ENCODE peak calls at places on chromosomes 13 and 19, in five cellular contexts. One of them, this sample, is unnamed.

GRCh38 chr19:49421039-49421877 is 2.0 kb downstream of the PTH2 start:
- DNase-seq in GM23248: peak; percentile 80
- DNase-seq in GM23338: peak; percentile 99
- DNase-seq in HCT116: no peak
- DNase-seq in hepatocyte: peak; percentile 49
- DNase-seq in this sample: peak; percentile 98

GRCh38 chr13:23357349-23357748 is 76.2 kb downstream of the SACS start:
- DNase-seq in HCT116: no peak
- DNase-seq in hepatocyte: no peak
- DNase-seq in GM23338: no peak
- DNase-seq in GM23248: peak; percentile 71
- DNase-seq in this sample: no peak

GRCh38 chr19:38538793-38539528 is 78.8 kb downstream of the MAP4K1 start:
- DNase-seq in GM23338: no peak
- DNase-seq in HCT116: no peak
- DNase-seq in hepatocyte: no peak
- DNase-seq in GM23248: no peak
- DNase-seq in this sample: no peak

GRCh38 chr19:38073806-38074685 is 150.0 kb downstream of the DPF1 start:
- DNase-seq in GM23248: no peak
- DNase-seq in GM23338: peak; percentile 81
- DNase-seq in HCT116: no peak
- DNase-seq in hepatocyte: peak; percentile 34
- DNase-seq in this sample: peak; percentile 90

GRCh38 chr19:43798546-43799409 is 3.5 kb downstream of the LYPD5 start:
- DNase-seq in HCT116: peak; percentile 70
- DNase-seq in hepatocyte: peak; percentile 87
- DNase-seq in GM23248: peak; percentile 63
- DNase-seq in GM23338: peak; percentile 92
- DNase-seq in this sample: peak; percentile 66

GRCh38 chr19:38686530-38686888 is 39.1 kb downstream of the ACTN4 start:
- DNase-seq in HCT116: no peak
- DNase-seq in GM23248: no peak
- DNase-seq in hepatocyte: no peak
- DNase-seq in GM23338: no peak
- DNase-seq in this sample: no peak

GRCh38 chr19:13463296-13463695 is 43.0 kb downstream of the CACNA1A start:
- DNase-seq in GM23338: peak; percentile 76
- DNase-seq in GM23248: peak; percentile 35
- DNase-seq in HCT116: no peak
- DNase-seq in hepatocyte: peak; percentile 22
- DNase-seq in this sample: peak; percentile 81

GRCh38 chr13:50616101-50616500 is 227.4 kb downstream of the DLEU7 start:
- DNase-seq in HCT116: no peak
- DNase-seq in GM23248: peak; percentile 81
- DNase-seq in GM23338: no peak
- DNase-seq in hepatocyte: no peak
- DNase-seq in this sample: no peak

GRCh38 chr13:70960841-70961443 is 852.7 kb upstream of the KLHL1 start:
- DNase-seq in GM23248: peak; percentile 36
- DNase-seq in HCT116: no peak
- DNase-seq in GM23338: peak; percentile 26
- DNase-seq in hepatocyte: peak; percentile 64
- DNase-seq in this sample: peak; percentile 42

GRCh38 chr13:50731400-50731799 is 112.1 kb downstream of the DLEU7 start:
- DNase-seq in hepatocyte: no peak
- DNase-seq in GM23338: no peak
- DNase-seq in HCT116: no peak
- DNase-seq in GM23248: peak; percentile 82
- DNase-seq in this sample: no peak

GRCh38 chr19:50460161-50460765 is 16.0 kb upstream of the EMC10 start:
- DNase-seq in GM23338: peak; percentile 25
- DNase-seq in GM23248: peak; percentile 71
- DNase-seq in HCT116: no peak
- DNase-seq in hepatocyte: no peak
- DNase-seq in this sample: no peak

GRCh38 chr19:52070496-52070895 is 21.9 kb upstream of the ZNF432 start:
- DNase-seq in hepatocyte: no peak
- DNase-seq in GM23338: no peak
- DNase-seq in GM23248: no peak
- DNase-seq in HCT116: no peak
- DNase-seq in this sample: no peak

GRCh38 chr19:14497347-14497921 is 1.5 kb upstream of the GIPC1 start:
- DNase-seq in GM23338: peak; percentile 50
- DNase-seq in HCT116: no peak
- DNase-seq in hepatocyte: no peak
- DNase-seq in GM23248: peak; percentile 53
- DNase-seq in this sample: no peak

GRCh38 chr19:54916822-54917221 is 10.9 kb downstream of the NCR1 start:
- DNase-seq in GM23338: no peak
- DNase-seq in GM23248: no peak
- DNase-seq in HCT116: no peak
- DNase-seq in hepatocyte: no peak
- DNase-seq in this sample: no peak

GRCh38 chr19:30056580-30056979 is 114.5 kb downstream of the URI1 start:
- DNase-seq in hepatocyte: no peak
- DNase-seq in GM23248: no peak
- DNase-seq in HCT116: no peak
- DNase-seq in GM23338: no peak
- DNase-seq in this sample: no peak

GRCh38 chr13:80177327-80177726 is 163.6 kb downstream of the SPRY2 start:
- DNase-seq in hepatocyte: no peak
- DNase-seq in GM23248: no peak
- DNase-seq in HCT116: no peak
- DNase-seq in GM23338: peak; percentile 30
- DNase-seq in this sample: no peak

DNA sequence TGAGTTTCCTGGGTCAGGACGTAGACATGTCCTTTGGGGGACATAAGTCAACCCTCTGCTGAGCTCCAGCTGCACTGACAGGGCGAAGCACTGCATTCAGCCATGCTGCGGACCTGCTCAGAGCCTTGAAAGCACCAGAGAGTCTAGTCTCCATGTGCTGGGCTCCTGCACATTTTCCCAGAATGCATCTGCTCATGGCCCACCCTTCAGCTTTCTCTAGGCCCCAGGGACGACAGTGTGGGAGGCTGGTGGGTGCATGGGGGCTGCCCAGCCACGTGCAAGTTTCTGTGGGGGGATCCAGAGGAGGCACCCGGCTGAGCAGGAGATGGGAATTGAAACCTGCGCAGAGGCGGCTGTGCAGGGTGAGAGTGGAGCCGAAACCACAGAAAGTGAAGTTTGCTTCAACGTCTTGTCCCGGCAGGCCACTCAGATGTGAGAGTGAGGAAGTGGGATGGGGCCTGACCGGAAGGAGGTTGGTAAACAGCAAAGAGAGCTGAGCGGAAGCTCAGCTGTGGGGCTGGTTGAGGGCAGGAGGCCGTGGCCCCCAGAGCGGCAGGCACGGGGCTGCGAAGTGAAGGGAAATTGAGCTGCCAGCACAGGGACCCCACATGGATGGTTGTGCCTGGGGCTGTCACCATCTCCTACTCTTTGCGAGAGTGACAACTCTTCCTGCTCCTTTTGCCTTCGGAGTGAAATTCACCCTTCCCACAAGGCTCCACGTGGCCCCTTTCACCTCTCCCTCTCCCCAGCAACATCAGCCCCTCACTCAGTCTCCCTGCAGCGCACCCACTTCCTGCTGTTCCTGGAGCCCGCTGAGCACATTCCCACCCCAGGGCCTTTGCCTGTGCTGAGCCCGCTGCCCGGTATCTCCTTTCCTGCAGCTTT is 11.8 kb downstream of the PGLS start:
- DNase-seq in HCT116: no peak
- DNase-seq in GM23338: no peak
- DNase-seq in hepatocyte: no peak
- DNase-seq in GM23248: no peak
- DNase-seq in this sample: no peak
- TF ChIP-seq EZH2phosphoT487 in HCT116: no peak
- TF ChIP-seq EZH2phosphoT487 in GM23338: no peak
- TF ChIP-seq EZH2phosphoT487 in hepatocyte: no peak
- TF ChIP-seq EZH2phosphoT487 in GM23248: no peak
- TF ChIP-seq EZH2phosphoT487 in this sample: no peak

GRCh38 chr19:18224525-18225354 is 1.5 kb downstream of the PDE4C start:
- DNase-seq in GM23338: peak; percentile 100
- DNase-seq in hepatocyte: peak; percentile 98
- DNase-seq in GM23248: peak; percentile 100
- DNase-seq in HCT116: peak; percentile 99
- DNase-seq in this sample: peak; percentile 99
- TF ChIP-seq EZH2 in GM23338: no peak
- TF ChIP-seq EZH2 in hepatocyte: no peak
- TF ChIP-seq EZH2 in GM23248: no peak
- TF ChIP-seq EZH2 in HCT116: no peak
- TF ChIP-seq EZH2 in this sample: peak; percentile 90

DNA sequence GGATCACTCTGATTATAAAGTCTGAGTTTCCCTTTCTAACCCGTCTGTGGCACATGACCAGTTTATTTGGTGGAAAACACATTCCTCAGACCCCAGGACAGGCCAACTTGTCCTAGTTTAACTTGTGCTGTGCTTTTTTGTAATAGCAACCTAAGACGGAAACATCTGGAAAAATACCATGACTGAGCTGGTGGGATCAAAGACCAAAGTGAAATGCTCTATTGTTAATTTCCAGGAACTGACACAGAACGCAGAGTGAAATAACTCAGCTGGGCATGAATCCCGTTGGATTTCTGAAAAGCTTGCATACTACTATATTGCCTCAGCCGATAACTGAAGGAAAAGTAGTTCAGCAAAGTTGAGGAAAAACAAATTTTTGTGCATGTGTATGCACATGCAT is 188.0 kb downstream of the LHFPL6 start:
- DNase-seq in GM23248: peak; percentile 6
- DNase-seq in hepatocyte: no peak
- DNase-seq in HCT116: no peak
- DNase-seq in GM23338: no peak
- DNase-seq in this sample: no peak
- H3K4me3 ChIP-seq in GM23248: no peak overlapping the region
- H3K4me3 ChIP-seq in hepatocyte: no peak overlapping the region
- H3K4me3 ChIP-seq in HCT116: no peak overlapping the region
- H3K4me3 ChIP-seq in GM23338: no peak overlapping the region
- H3K4me3 ChIP-seq in this sample: no peak overlapping the region

DNA sequence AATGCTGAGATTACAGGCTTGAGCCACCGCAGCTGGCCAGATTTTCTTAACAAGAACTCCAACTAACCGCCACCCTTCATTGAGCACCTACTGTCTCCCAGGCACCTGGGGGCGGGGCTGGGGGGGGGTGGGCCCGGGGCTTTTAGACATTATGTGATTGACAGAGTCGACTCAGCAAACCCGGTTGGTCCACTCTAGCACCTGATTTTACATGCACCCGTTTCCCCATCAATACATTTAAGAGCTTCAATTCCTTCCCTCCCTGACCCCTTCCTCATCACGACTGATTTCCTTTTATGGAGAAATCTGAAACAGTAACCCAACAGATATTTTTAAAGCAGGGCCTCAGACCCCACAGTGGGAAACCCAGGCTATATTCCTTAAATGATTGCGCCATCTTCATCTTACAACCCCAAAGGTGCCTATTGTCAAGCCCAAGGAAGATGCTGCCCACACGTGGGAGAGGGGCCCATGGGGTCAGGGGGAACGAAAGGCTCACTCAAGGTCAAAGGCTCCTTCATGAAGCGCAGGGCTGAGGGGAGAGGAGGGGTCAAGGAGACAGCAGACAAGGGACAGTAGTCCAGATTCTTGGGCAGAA is 1.8 kb downstream of the INSR start:
- DNase-seq in hepatocyte: no peak
- DNase-seq in HCT116: no peak
- DNase-seq in GM23338: peak; percentile 56
- DNase-seq in GM23248: no peak
- DNase-seq in this sample: no peak
- TF ChIP-seq EZH2phosphoT487 in hepatocyte: no peak
- TF ChIP-seq EZH2phosphoT487 in HCT116: no peak
- TF ChIP-seq EZH2phosphoT487 in GM23338: no peak
- TF ChIP-seq EZH2phosphoT487 in GM23248: no peak
- TF ChIP-seq EZH2phosphoT487 in this sample: no peak